ENCODE peak calls at places on chromosomes 6 and 20, in seven cellular contexts. C is transverse colon; B is colonic mucosa; Z is RWPE1; A is heart right ventricle; Y is lower lobe of right lung; U is CD4-positive, alpha-beta T cell. Q is an unnamed sample.

GRCh38 chr6:154356118-154356517 is 485 bp downstream of the IPCEF1 start:
- DNase-seq in B (no peak), Y (no peak), C (no peak), Z (no peak), U (no peak), A (no peak), Q (no peak)

GRCh38 chr20:16349518-16350295 is 223.5 kb downstream of the KIF16B start:
- DNase-seq in C (no peak), U (no peak), Z (no peak), B (no peak), A (no peak), Y (no peak), Q (no peak)

GRCh38 chr20:63703976-63704748 is 3.6 kb downstream of the ARFRP1 start:
- DNase-seq in U (no peak), A (no peak), Y (no peak), C (no peak), B (no peak), Z (no peak), Q (no peak)

GRCh38 chr20:7031222-7031621 is 263.7 kb downstream of the BMP2 start:
- DNase-seq in B (no peak), Y (no peak), A (no peak), Z (no peak), C (no peak), U (no peak), Q (no peak)

GRCh38 chr20:57622579-57623381 is 2.6 kb upstream of the ZBP1 start:
- DNase-seq in Z (peak), Y (peak), B (peak), C (peak), U (peak), A (peak), Q (peak)

GRCh38 chr6:5132741-5133140 is 47.6 kb downstream of the PPP1R3G start:
- DNase-seq in U (no peak), B (peak), A (peak), Z (no peak), C (peak), Y (peak), Q (peak)

GRCh38 chr6:23081701-23082100 is 512.3 kb downstream of the HDGFL1 start:
- DNase-seq in B (no peak), Z (no peak), C (no peak), U (no peak), Y (no peak), A (no peak), Q (no peak)

GRCh38 chr6:111972714-111973678 is 80.9 kb upstream of the CCN6 start:
- DNase-seq in A (no peak), Y (no peak), U (peak), C (peak), B (no peak), Z (peak), Q (no peak)

GRCh38 chr20:21048841-21049273 is 57.3 kb downstream of the LINC00237 start:
- DNase-seq in Y (peak), Z (peak), C (peak), A (no peak), U (peak), B (peak), Q (no peak)

GRCh38 chr6:154805288-154805911 is 72.2 kb downstream of the SCAF8 start:
- DNase-seq in A (no peak), C (no peak), Y (no peak), B (no peak), U (no peak), Z (peak), Q (no peak)

GRCh38 chr6:24322924-24323323 is 34.9 kb downstream of the DCDC2 start:
- DNase-seq in A (no peak), U (no peak), C (no peak), Z (no peak), B (no peak), Y (no peak), Q (no peak)

GRCh38 chr20:46520976-46521579 is 7.7 kb upstream of the ZNF334 start:
- DNase-seq in A (no peak), U (no peak), Z (peak), C (peak), B (peak), Y (peak), Q (peak)

GRCh38 chr6:55528624-55529023 is 50.4 kb downstream of the HMGCLL1 start:
- DNase-seq in U (no peak), C (no peak), A (no peak), B (peak), Z (peak), Y (no peak), Q (no peak)

GRCh38 chr6:135701426-135701825 is 150.1 kb upstream of the PDE7B start:
- DNase-seq in C (no peak), U (no peak), Y (no peak), Z (no peak), A (no peak), B (no peak), Q (no peak)

GRCh38 chr20:56383334-56383733 is 8.7 kb downstream of the AURKA start:
- DNase-seq in Y (no peak), Z (no peak), U (no peak), C (no peak), A (no peak), B (no peak), Q (no peak)

GRCh38 chr6:17421406-17421805 is 28.0 kb downstream of the CAP2 start:
- DNase-seq in C (no peak), B (no peak), Z (no peak), A (no peak), Y (no peak), U (no peak), Q (no peak)

GRCh38 chr6:134553941-134554340 is 236.0 kb upstream of the SGK1 start:
- DNase-seq in Z (no peak), U (no peak), B (no peak), A (no peak), Y (no peak), C (no peak), Q (no peak)

GRCh38 chr6:53813801-53814200 is 19.0 kb downstream of the LRRC1 start:
- DNase-seq in C (no peak), Y (no peak), B (no peak), Z (no peak), U (no peak), A (no peak), Q (no peak)

GRCh38 chr6:53815381-53816119 is 20.7 kb downstream of the LRRC1 start:
- DNase-seq in Z (no peak), C (no peak), A (no peak), Y (no peak), U (no peak), B (no peak), Q (no peak)

GRCh38 chr6:53813096-53813495 is 18.3 kb downstream of the LRRC1 start:
- DNase-seq in U (no peak), Z (no peak), C (peak), B (peak), Y (no peak), A (no peak), Q (no peak)

GRCh38 chr6:53811746-53812145 is 16.9 kb downstream of the LRRC1 start:
- DNase-seq in C (no peak), Z (no peak), A (no peak), B (no peak), U (no peak), Y (no peak), Q (no peak)

DNA sequence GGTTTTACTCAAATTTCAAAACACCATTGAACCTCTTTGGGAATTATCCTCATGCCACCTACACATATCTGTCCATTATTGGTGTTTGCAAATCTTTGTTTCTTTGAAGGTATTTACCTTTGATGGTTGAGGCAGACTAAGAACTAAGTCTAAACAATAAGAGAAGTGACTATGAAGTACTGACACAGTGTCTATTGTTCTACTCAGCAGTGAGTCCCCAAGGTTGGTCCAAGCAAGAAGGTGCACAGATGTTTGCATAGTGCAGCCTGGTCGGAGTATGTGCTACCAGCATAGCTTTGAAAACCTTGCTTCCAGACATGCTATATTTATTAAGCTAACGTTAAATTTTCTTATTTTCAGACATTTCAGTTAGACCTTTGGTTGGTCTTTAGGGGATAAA is 19.5 kb downstream of the LRRC1 start:
- DNase-seq in B (no peak), Z (no peak), A (no peak), U (no peak), C (no peak), Y (no peak), Q (no peak)
- H3K27ac ChIP-seq in B (no peak), Z (no peak), A (no peak), U (no peak), C (no peak), Y (no peak), Q (no peak)

DNA sequence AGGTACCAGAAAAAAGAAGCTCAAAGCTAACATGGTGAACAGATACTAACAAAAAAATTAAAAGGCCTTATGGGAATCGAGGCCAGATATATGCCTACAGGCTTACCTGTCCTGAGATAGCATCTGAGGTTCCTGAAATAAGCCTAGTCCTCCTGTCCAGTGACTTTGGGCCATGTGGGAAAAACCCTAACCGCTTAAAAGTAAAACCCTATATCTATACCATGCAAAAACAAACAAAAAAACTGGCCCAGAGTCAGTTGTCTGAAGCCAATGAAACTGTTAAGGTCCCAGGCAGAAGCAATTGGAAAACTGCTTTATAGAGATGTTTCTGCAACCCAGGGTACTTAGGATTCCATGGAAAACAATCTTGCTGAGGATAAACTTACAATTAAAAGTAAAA is 122.9 kb downstream of the HIVEP1 start:
- DNase-seq in A (no peak), U (no peak), Y (no peak), B (no peak), C (no peak), Z (no peak), Q (no peak)
- H3K27ac ChIP-seq in A (no peak), U (no peak), Y (no peak), B (no peak), C (no peak), Z (no peak), Q (no peak)

DNA sequence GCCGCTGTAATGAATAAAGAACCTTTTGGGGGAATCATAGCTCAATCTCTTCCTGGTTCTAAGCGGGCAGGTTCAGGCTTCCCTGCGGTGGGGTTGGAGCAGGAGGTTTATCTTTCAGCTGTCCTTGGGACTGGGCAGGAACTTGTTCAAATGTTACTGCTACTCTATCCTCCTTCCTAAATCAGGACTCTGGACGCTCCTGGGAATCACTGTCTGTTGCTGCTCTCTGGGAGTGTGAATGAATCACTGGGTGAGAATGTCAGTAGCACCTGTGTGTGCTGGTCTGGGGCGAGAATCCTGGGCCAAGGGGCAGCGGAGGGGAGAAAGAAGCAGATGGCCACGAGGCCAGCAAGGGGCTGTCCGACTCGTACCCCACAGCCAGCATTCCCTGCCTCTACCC is 65.4 kb upstream of the ZNFX1 start:
- DNase-seq in Z (peak), Y (no peak), C (no peak), B (no peak), U (no peak), A (no peak), Q (no peak)
- H3K27ac ChIP-seq in Z (peak), Y (no peak), C (no peak), B (no peak), U (no peak), A (no peak), Q (no peak)

DNA sequence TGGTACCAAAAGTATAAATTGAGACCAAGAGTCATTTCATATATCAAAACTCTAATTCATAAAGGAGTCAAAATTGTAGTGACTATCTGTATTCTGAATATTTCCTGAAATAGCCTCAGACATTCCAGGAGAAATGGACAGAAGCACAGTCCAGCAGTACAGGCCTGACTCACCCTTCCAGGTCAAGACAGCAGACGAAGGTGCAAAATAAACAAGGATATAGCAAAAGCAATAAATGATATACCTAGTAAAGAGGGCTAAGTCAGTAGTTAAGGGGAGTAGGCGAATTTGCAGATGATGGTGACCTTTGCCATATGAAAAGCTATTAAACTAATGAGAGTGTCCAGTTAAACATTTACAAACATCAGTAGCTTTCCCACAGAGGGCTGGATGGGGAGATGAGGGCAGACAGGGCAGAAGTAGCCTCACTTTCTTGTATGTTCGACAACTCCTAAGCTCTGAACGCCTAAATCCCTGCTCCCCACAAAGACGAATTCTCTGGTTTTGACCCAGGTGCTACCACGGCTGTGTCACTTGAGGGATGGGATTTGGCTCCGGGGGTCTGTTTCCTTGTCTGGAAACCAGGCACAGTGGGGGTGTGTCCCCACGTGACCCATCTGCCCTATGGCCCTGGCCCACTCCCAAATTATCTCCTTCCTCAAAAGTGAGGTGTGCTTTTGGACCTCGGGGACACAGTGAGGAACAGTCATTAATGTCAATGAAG is 3.6 kb upstream of the SLC52A3 start:
- DNase-seq in B (no peak), U (no peak), C (no peak), Z (no peak), Y (no peak), A (no peak), Q (no peak)
- H3K27ac ChIP-seq in B (no peak), U (no peak), C (peak), Z (no peak), Y (no peak), A (no peak), Q (no peak)

GRCh38 chr20:50625986-50626677 is 65.2 kb downstream of the RIPOR3 start:
- DNase-seq in C (peak), U (no peak), A (peak), Y (no peak), B (peak), Z (no peak), Q (no peak)

GRCh38 chr20:50628326-50628725 is 63.0 kb downstream of the RIPOR3 start:
- DNase-seq in B (no peak), Y (no peak), A (no peak), U (no peak), Z (no peak), C (no peak), Q (no peak)

GRCh38 chr20:50627747-50628146 is 63.6 kb downstream of the RIPOR3 start:
- DNase-seq in Y (no peak), A (no peak), C (no peak), B (no peak), U (no peak), Z (no peak), Q (no peak)

GRCh38 chr20:50621068-50621467 is 70.3 kb downstream of the RIPOR3 start:
- DNase-seq in C (no peak), A (no peak), Y (no peak), Z (no peak), U (no peak), B (no peak), Q (no peak)

DNA sequence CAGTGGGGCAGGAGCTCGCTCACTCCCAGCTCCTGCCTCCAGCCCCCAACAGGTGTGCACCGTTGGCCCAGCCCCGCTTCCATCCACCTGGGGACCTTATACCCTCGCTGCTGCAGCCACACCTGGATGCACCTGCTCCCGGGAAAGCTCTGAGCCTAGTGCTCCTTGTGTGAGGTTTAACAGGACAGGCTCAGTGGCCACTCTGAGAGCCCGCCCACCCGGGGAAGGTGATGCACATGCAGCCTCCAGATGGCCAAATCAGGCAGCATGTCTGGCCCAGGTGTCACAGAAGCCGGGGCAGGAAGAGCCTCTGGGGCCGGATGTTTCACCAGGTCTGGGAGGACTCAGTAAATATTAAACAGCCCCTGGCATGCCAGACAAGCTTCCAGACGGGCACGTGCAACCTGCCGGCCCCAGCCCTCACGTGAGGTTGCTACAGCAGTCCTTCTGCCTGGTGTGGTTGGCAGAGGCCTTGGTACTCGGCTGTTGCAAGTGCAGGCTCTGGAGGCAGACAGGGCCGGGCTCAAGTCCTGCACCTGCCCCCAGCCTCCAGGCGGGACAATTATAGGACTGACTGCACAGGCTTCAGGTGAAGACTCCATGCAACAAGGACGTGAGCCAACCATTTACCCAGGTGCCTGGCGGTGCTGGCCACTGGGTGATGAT is 66.9 kb downstream of the RIPOR3 start:
- DNase-seq in C (no peak), Y (peak), U (no peak), B (no peak), Z (peak), A (no peak), Q (no peak)
- H3K27ac ChIP-seq in C (no peak), Y (no peak), U (no peak), B (no peak), Z (peak), A (no peak), Q (no peak)

DNA sequence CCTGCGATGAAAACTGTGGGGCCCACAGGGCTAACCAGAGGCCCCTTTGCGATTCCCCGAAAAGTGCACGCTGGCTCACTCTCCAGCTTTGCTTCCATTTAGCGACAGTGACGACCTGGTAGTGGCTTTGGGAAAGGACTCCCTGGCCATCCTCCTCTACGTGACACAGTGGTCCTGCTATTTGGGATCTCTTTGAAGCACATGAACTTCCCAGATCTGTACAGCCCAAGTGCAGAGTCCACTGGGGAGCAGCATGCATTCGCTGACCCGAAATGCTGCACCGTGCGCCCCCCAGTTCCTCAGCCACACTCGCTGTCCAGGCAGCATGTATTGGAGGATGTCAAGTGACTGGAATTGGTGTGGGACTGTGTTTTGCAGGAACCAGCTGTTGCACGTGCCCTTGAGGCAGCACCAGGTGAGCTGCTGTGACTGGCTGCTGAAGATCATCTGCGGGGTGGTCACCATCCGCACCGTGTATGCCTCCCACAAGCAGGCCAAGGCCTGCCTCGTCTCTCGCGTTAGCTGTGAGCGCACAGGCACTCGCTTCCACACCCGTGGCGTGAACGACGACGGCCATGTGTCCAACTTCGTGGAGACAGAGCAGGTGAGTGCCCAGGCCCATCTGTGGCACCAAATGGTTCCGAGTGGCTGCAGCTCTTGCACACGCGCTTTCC is 51.6 kb downstream of the SYNJ2 start:
- DNase-seq in Z (no peak), Y (peak), B (no peak), U (no peak), A (no peak), C (peak), Q (no peak)
- H3K27ac ChIP-seq in Z (no peak), Y (no peak), B (peak), U (no peak), A (peak), C (peak), Q (peak)

DNA sequence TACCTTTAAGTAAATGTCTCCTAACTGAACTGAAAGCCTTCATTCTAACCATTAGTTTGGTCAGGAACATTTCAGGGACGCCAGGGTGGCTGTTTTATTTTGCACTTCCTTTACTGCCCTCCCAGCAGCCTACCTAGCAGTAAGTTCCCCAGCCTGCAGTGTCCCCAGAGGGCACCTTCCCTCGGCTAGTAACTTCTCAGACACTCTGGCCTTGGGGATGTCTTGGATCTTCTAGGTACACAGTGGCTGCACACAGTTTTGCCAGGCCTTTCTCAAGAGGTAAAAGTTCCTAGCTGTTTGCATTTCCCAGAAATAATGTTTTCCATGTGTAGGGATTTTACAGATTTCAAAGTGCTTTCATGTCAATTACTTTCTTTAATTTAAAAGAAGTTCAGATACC is 378 bp upstream of the LAMA2 start:
- DNase-seq in A (no peak), Y (no peak), C (no peak), B (no peak), Z (no peak), U (no peak), Q (no peak)
- H3K27ac ChIP-seq in A (peak), Y (peak), C (peak), B (no peak), Z (no peak), U (no peak), Q (peak)

GRCh38 chr6:159094444-159095252 is 49.9 kb upstream of the TAGAP start:
- DNase-seq in U (peak), A (no peak), Y (no peak), Z (no peak), B (no peak), C (peak), Q (no peak)
- H3K27ac ChIP-seq in U (no peak), A (no peak), Y (no peak), Z (no peak), B (no peak), C (no peak), Q (no peak)

DNA sequence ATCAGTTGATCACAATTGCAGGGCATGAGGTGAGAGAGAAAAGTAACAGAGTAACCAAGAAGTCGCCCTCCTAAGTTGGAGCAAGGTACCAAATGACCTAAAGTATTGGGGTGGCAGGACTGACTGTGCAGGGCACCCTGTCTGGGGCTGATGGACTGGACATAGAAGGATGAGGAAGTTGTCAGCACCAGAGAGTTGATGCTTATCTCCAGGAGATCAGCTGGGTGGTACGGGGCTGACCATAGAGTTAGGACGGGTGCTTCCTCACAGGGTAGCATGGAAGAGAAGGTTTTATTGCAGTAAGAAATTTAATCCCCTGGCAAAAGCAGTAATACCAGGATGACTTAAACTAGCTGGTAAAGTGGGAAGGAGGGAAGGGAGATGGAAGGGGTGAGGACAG is 66.7 kb downstream of the TMEM170B start:
- DNase-seq in C (no peak), B (no peak), Y (no peak), A (no peak), Z (no peak), U (no peak), Q (no peak)
- H3K27ac ChIP-seq in C (no peak), B (no peak), Y (no peak), A (no peak), Z (no peak), U (no peak), Q (no peak)